ENCODE peak calls at places on chromosomes 2 and 18, in seven cellular contexts. C is HCT116, O is A549, Z is K562, B is GM12878, G is H1, J is HepG2. W is an unnamed sample.

GRCh38 chr2:47043142-47043890 is 111.8 kb downstream of the STPG4 start:
- DNase-seq in B (no peak), J (peak), C (peak), G (peak), O (peak), Z (no peak), W (peak)

GRCh38 chr2:871175-871727 is 79.4 kb upstream of the SNTG2 start:
- DNase-seq in B (no peak), O (no peak), G (no peak), J (no peak), C (no peak), Z (no peak), W (no peak)

GRCh38 chr2:86078801-86079545 is 26.7 kb downstream of the POLR1A start:
- DNase-seq in G (no peak), C (no peak), Z (no peak), J (no peak), O (peak), B (no peak), W (peak)

GRCh38 chr2:68428132-68428531 is 39.0 kb downstream of the FBXO48 start:
- DNase-seq in Z (no peak), J (no peak), G (no peak), C (no peak), B (no peak), O (no peak), W (no peak)

GRCh38 chr2:25817630-25818029 is 60.7 kb downstream of the ASXL2 start:
- DNase-seq in O (no peak), B (peak), C (no peak), Z (no peak), J (no peak), G (no peak), W (no peak)

GRCh38 chr2:16719409-16719808 is 53.8 kb upstream of the CYRIA start:
- DNase-seq in J (no peak), C (no peak), G (no peak), B (no peak), O (no peak), Z (no peak), W (no peak)

GRCh38 chr2:71008342-71008741 is 13.7 kb upstream of the TEX261 start:
- DNase-seq in J (no peak), Z (peak), G (no peak), B (no peak), C (no peak), O (no peak), W (no peak)

GRCh38 chr2:170818294-170819104 is 1.8 kb downstream of the GAD1 start:
- DNase-seq in Z (no peak), B (no peak), J (no peak), C (no peak), O (no peak), G (peak), W (no peak)

GRCh38 chr2:97761192-97761591 is 47.8 kb downstream of the ZAP70 start:
- DNase-seq in C (no peak), Z (no peak), J (no peak), O (no peak), G (no peak), B (no peak), W (no peak)

GRCh38 chr18:12516049-12516677 is 108.4 kb downstream of the PRELID3A start:
- DNase-seq in J (no peak), C (no peak), B (no peak), Z (no peak), G (no peak), O (no peak), W (peak)

GRCh38 chr2:20184067-20184938 is 40.6 kb downstream of the SDC1 start:
- DNase-seq in O (peak), J (peak), Z (no peak), B (no peak), G (no peak), C (no peak), W (peak)

GRCh38 chr2:207812058-207812857 is 42.6 kb upstream of the FZD5 start:
- DNase-seq in O (no peak), Z (no peak), G (no peak), B (no peak), J (no peak), C (no peak), W (no peak)

GRCh38 chr18:58202406-58202730 is 158.3 kb downstream of the NEDD4L start:
- DNase-seq in B (no peak), Z (no peak), O (no peak), J (no peak), G (no peak), C (no peak), W (peak)

GRCh38 chr2:181362561-181362960 is 94.6 kb upstream of the ITGA4 start:
- DNase-seq in B (no peak), C (no peak), Z (no peak), J (no peak), G (no peak), O (no peak), W (no peak)

GRCh38 chr18:44423826-44424225 is 256.9 kb upstream of the SETBP1 start:
- DNase-seq in J (no peak), C (no peak), G (no peak), O (no peak), B (no peak), Z (no peak), W (no peak)

GRCh38 chr2:170155022-170155722 is 22.8 kb upstream of the MYO3B start:
- DNase-seq in Z (peak), C (no peak), O (peak), J (no peak), B (no peak), G (no peak), W (peak)

GRCh38 chr2:193141-193552 is 70.7 kb downstream of the SH3YL1 start:
- DNase-seq in B (peak), C (no peak), Z (no peak), G (no peak), J (no peak), O (no peak), W (peak)

GRCh38 chr2:15836942-15837610 is 103.3 kb upstream of the MYCN start:
- DNase-seq in C (no peak), G (no peak), Z (no peak), J (no peak), O (no peak), B (no peak), W (no peak)

GRCh38 chr2:144944506-144945230 is 424.7 kb upstream of the ZEB2 start:
- DNase-seq in J (no peak), B (no peak), G (no peak), O (no peak), Z (no peak), C (no peak), W (peak)

GRCh38 chr18:48454146-48454796 is 45.1 kb upstream of the ZBTB7C start:
- DNase-seq in C (no peak), O (no peak), Z (no peak), J (peak), B (no peak), G (no peak), W (no peak)

GRCh38 chr2:56018202-56018601 is 94.6 kb upstream of the EFEMP1 start:
- DNase-seq in J (no peak), C (no peak), Z (no peak), O (no peak), G (no peak), B (no peak), W (no peak)

GRCh38 chr2:28544915-28545589 is 49.2 kb downstream of the PLB1 start:
- DNase-seq in J (peak), Z (no peak), O (no peak), G (no peak), B (no peak), C (no peak), W (peak)

GRCh38 chr18:74531043-74531442 is 3.3 kb upstream of the CNDP1 start:
- DNase-seq in Z (no peak), G (no peak), J (no peak), C (no peak), O (no peak), B (no peak), W (no peak)

GRCh38 chr2:127035212-127035611 is 71.7 kb downstream of the BIN1 start:
- DNase-seq in C (no peak), G (peak), O (no peak), B (no peak), Z (no peak), J (peak), W (no peak)

GRCh38 chr2:195677884-195678283 is 20.9 kb downstream of the SLC39A10 start:
- DNase-seq in J (no peak), O (no peak), Z (no peak), G (no peak), B (no peak), C (no peak), W (no peak)

GRCh38 chr2:164114937-164115336 is 379.1 kb upstream of the FIGN start:
- DNase-seq in O (no peak), C (no peak), G (no peak), B (no peak), J (no peak), Z (no peak), W (no peak)

GRCh38 chr18:27057459-27058302 is 127.4 kb downstream of the CHST9 start:
- DNase-seq in O (no peak), B (no peak), J (peak), G (no peak), Z (no peak), C (no peak), W (no peak)

GRCh38 chr2:183164111-183165015 is 40.1 kb downstream of the NUP35 start:
- DNase-seq in Z (no peak), C (no peak), G (no peak), B (no peak), O (no peak), J (no peak), W (no peak)

GRCh38 chr2:55418512-55419235 is 982 bp downstream of the CCDC88A start:
- DNase-seq in C (no peak), G (no peak), Z (peak), B (no peak), O (peak), J (peak), W (no peak)

GRCh38 chr18:11095211-11095610 is 54.2 kb downstream of the PIEZO2 start:
- DNase-seq in Z (no peak), C (no peak), O (no peak), G (no peak), B (no peak), J (no peak), W (no peak)

GRCh38 chr2:237894986-237895543 is 35.6 kb downstream of the RAMP1 start:
- DNase-seq in B (no peak), O (no peak), G (no peak), J (no peak), Z (no peak), C (no peak), W (no peak)

GRCh38 chr18:53165770-53166169 is 825.8 kb downstream of the DCC start:
- DNase-seq in O (no peak), B (no peak), C (no peak), J (no peak), Z (no peak), G (no peak), W (no peak)

GRCh38 chr2:45957533-45958227 is 306.2 kb downstream of the PRKCE start:
- DNase-seq in B (no peak), J (no peak), O (no peak), C (no peak), Z (no peak), G (no peak), W (no peak)

GRCh38 chr2:120313695-120314615 is 32.0 kb upstream of the INHBB start:
- DNase-seq in C (no peak), B (no peak), Z (no peak), J (peak), G (no peak), O (no peak), W (no peak)

GRCh38 chr2:147659051-147659450 is 185.8 kb upstream of the ACVR2A start:
- DNase-seq in B (no peak), Z (no peak), C (no peak), O (no peak), J (no peak), G (no peak), W (peak)

GRCh38 chr2:146940016-146940685 is 904.7 kb upstream of the ACVR2A start:
- DNase-seq in G (no peak), B (no peak), O (no peak), J (no peak), C (no peak), Z (no peak), W (no peak)

GRCh38 chr2:241632478-241633325 is 4.3 kb downstream of the THAP4 start:
- DNase-seq in B (no peak), O (no peak), J (no peak), G (no peak), Z (no peak), C (no peak), W (no peak)

GRCh38 chr2:210167227-210167626 is 4.0 kb downstream of the KANSL1L start:
- DNase-seq in Z (no peak), O (no peak), B (no peak), G (no peak), J (no peak), C (no peak), W (peak)

GRCh38 chr18:67510831-67511230 is 5.7 kb downstream of the DSEL start:
- DNase-seq in Z (no peak), G (no peak), J (no peak), B (no peak), O (no peak), C (no peak), W (peak)

GRCh38 chr2:63692002-63692606 is 103.3 kb downstream of the MDH1 start:
- DNase-seq in C (peak), O (peak), G (no peak), B (no peak), Z (no peak), J (peak), W (peak)
- TF ChIP-seq CEBPB in C (no peak), O (no peak), G (no peak), B (no peak), Z (no peak), J (no peak), W (no peak)

GRCh38 chr2:75375646-75376582 is 176.6 kb upstream of the TACR1 start:
- DNase-seq in B (no peak), C (no peak), J (no peak), G (no peak), O (no peak), Z (no peak), W (peak)

GRCh38 chr2:75381032-75381431 is 179.7 kb downstream of the EVA1A start:
- DNase-seq in J (no peak), C (no peak), Z (no peak), G (no peak), O (no peak), B (no peak), W (no peak)

DNA sequence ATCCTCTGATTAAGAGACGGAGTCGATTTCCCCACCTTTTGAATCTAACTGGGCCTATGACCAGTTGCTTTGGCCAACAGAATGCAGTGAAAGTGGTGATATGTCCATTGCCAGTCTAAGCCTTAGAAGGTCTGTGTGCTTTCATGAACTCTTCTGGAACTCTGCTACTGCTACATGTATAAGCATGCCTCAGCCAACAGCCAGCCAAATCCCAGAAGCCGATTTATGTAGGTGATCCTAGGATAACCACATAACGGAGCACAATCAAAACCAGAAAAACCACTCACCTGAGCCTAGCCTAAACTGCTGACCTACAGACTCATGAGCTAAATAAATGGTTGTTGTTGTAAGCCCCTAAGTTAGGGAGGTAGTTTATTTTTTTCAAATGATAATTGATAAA is 180.5 kb upstream of the TACR1 start:
- DNase-seq in O (no peak), Z (no peak), C (no peak), G (no peak), J (no peak), B (no peak), W (no peak)
- TF ChIP-seq CEBPB in O (no peak), Z (no peak), C (no peak), G (no peak), J (no peak), B (no peak), W (no peak)

GRCh38 chr18:70195014-70195614 is 10.4 kb downstream of the RTTN start:
- DNase-seq in J (no peak), Z (no peak), G (no peak), B (peak), C (no peak), O (no peak), W (no peak)

GRCh38 chr18:70188113-70188512 is 17.4 kb downstream of the RTTN start:
- DNase-seq in C (no peak), J (no peak), B (no peak), O (no peak), Z (no peak), G (no peak), W (peak)

GRCh38 chr18:70194227-70194890 is 11.1 kb downstream of the RTTN start:
- DNase-seq in O (no peak), C (no peak), Z (no peak), G (no peak), J (no peak), B (peak), W (no peak)

GRCh38 chr18:70195852-70196434 is 9.5 kb downstream of the RTTN start:
- DNase-seq in G (no peak), Z (peak), C (no peak), J (peak), O (peak), B (no peak), W (peak)

DNA sequence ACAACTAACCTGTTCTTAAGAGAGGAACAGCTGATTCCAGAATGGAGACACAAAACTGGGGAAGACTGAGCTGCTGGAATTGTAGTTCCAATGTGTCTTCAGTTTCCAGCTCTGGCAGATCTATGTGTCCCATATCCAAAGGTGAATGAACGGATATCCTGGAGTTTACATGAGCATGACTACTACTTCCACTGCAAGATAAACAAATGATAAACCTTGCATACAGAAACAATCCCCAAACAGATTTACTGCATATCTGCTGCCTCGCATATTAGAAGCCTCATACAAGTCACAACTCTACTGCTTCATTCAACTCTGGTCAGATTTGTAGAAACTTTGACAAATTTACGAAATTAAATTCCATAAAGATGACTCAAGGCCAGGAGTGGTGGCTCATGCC is 15.0 kb downstream of the RTTN start:
- DNase-seq in B (no peak), O (no peak), Z (no peak), J (no peak), C (no peak), G (no peak), W (peak)
- TF ChIP-seq CEBPB in B (no peak), O (no peak), Z (no peak), J (no peak), C (no peak), G (no peak), W (no peak)

DNA sequence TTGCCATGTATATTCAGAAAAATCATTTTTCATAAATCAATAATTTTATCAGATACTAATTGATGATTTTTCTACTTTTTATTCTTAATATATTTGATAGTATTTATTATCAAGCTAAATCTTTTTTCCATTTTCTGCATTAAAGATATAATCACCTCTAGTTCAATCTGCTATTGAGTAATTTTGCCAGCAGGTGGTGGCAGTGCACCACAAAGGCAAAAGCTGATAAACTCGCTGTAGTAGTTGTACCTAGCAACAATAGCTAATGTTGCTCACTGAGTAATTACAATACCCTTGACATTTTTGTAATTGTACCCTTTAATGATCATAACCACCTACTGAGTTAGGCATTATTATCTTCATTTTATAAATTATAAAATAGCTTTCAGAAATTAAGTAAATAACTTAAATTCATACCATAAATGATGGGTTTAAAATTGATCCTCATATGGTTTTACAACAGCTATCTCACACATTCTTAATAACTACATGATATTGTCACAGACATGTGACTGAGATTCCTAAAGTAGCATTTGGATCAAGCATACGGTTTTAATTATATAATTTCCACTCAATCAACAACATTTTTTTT is 52.0 kb upstream of the CALCRL start:
- DNase-seq in J (peak), B (no peak), C (peak), G (peak), Z (peak), O (peak), W (peak)
- TF ChIP-seq CEBPB in J (no peak), B (no peak), C (no peak), G (no peak), Z (no peak), O (no peak), W (no peak)

GRCh38 chr2:226208726-226209125 is 590.9 kb downstream of the IRS1 start:
- DNase-seq in O (no peak), B (no peak), J (no peak), G (no peak), Z (no peak), C (no peak), W (peak)
- TF ChIP-seq CEBPB in O (no peak), B (no peak), J (no peak), G (no peak), Z (no peak), C (peak), W (no peak)

DNA sequence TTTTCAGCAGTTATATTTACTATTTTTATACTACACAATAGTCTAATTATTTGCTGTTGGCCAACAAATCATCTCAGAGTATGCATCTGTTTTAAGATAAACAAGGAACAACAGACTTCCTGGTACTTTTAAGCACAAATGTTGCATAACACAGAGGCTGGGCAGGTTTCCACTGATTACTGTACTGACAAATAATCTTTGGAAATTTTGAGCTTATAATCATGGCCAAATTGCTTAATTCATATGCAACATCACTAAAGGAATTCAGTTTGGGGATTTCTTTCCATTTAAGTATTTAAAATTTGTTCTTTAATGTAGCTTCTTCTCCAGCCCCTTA is 737.3 kb upstream of the SALL3 start:
- DNase-seq in Z (no peak), J (no peak), G (no peak), O (no peak), C (no peak), B (no peak), W (no peak)
- TF ChIP-seq CEBPB in Z (no peak), J (no peak), G (no peak), O (no peak), C (no peak), B (no peak), W (no peak)

DNA sequence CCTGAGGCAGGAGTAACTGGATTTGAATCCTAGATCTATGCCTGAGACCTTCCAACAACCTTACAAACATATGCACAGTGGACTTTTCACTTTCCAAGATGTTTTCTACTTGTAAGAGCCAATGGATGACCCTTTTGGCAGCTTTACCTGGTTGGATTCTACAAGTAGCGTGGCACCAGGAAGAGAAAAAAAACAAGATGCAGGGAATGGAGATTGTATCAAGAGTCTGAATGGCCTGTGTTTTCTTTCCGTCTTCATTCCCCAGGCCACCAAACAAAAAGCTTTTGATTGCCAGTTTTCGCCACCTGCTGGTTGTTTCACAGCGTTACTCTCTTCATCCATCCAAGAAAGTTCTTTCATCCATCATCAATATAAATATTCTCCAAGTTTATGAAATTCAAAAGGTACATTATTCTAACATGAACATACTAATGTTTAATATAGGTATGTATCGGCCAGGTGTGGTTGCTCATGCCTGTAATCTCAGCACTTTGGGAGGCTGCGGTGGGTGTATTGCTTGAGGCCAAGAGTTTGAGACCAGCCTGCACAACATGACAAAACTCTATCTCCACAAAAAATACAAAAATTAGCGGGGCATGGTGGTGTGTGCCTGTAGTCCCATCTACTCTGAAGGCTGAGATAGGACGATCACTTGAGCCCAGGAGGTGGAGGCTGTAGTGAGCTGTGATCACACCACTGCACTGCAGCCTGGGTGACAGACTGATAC is 3.5 kb upstream of the BCL2 start:
- DNase-seq in G (no peak), Z (peak), O (peak), C (peak), B (no peak), J (peak), W (peak)
- TF ChIP-seq CEBPB in G (no peak), Z (no peak), O (no peak), C (no peak), B (no peak), J (no peak), W (no peak)

W was measured in IMR-90.